ENCODE peak calls at places on chromosomes 12 and 14, in six cellular contexts. Z is RPMI7951, Q is HCEC 1CT, O is caudate nucleus, R is left ventricle myocardium inferior, H is fibroblast of the conjunctiva. B is an unnamed sample.

GRCh38 chr14:57533214-57533613 is 39.6 kb upstream of the CCDC198 start:
- DNase-seq in Z (peak; percentile 25), Q (peak; percentile 40), O (peak; percentile 15), R (no peak), H (no peak), B (no peak)

GRCh38 chr14:99481745-99482099 is 513 bp downstream of the CCNK start:
- DNase-seq in Z (peak; percentile 29), Q (peak; percentile 31), O (no peak), R (no peak), H (no peak), B (no peak)

GRCh38 chr12:34625116-34625515 is 602.8 kb downstream of the ALG10 start:
- DNase-seq in Z (peak; percentile 28), Q (peak; percentile 1), O (no peak), R (no peak), H (no peak), B (no peak)

GRCh38 chr12:32718926-32719325 is 36.8 kb downstream of the YARS2 start:
- DNase-seq in Z (no peak), Q (no peak), O (no peak), R (no peak), H (no peak), B (no peak)

GRCh38 chr12:21296751-21297406 is 37.8 kb downstream of the SLCO1A2 start:
- DNase-seq in Z (peak; percentile 13), Q (peak; percentile 26), O (no peak), R (no peak), H (no peak), B (no peak)

GRCh38 chr12:30877110-30877875 is 49.3 kb upstream of the TSPAN11 start:
- DNase-seq in Z (no peak), Q (no peak), O (peak; percentile 80), R (no peak), H (no peak), B (no peak)

GRCh38 chr14:51581017-51581881 is 70.5 kb upstream of the FRMD6 start:
- DNase-seq in Z (peak; percentile 64), Q (peak; percentile 87), O (no peak), R (no peak), H (no peak), B (no peak)

GRCh38 chr12:53235742-53236442 is 3.9 kb upstream of the RARG start:
- DNase-seq in Z (no peak), Q (no peak), O (no peak), R (no peak), H (no peak), B (no peak)

GRCh38 chr12:64102339-64102738 is 119.8 kb downstream of the KICS2 start:
- DNase-seq in Z (peak; percentile 35), Q (peak; percentile 74), O (no peak), R (no peak), H (no peak), B (no peak)

GRCh38 chr12:53222170-53223005 is 9.6 kb downstream of the RARG start:
- DNase-seq in Z (peak; percentile 46), Q (peak; percentile 2), O (no peak), R (no peak), H (no peak), B (no peak)

GRCh38 chr12:65155784-65156183 is 13.6 kb upstream of the LEMD3 start:
- DNase-seq in Z (no peak), Q (no peak), O (no peak), R (no peak), H (no peak), B (no peak)